ENCODE peak calls at places on chromosome 22, in six cellular contexts. C is SK-N-SH, S is HepG2, V is K562, X is H1, T is GM12878. A is an unnamed sample.

GRCh38 chr22:46209262-46209661 is 40.8 kb downstream of the CDPF1 start:
- DNase-seq in C (no peak), S (no peak), V (no peak), X (no peak), T (no peak), A (no peak)

GRCh38 chr22:46150615-46151423 is 493 bp downstream of the PPARA start:
- DNase-seq in C (peak), S (no peak), V (peak), X (peak), T (no peak), A (peak)

GRCh38 chr22:21839765-21840140 is 27.7 kb downstream of the MAPK1 start:
- DNase-seq in C (no peak), S (no peak), V (no peak), X (no peak), T (no peak), A (no peak)

GRCh38 chr22:45718391-45718790 is 46.8 kb downstream of the ATXN10 start:
- DNase-seq in C (no peak), S (no peak), V (no peak), X (no peak), T (no peak), A (no peak)

GRCh38 chr22:39917776-39918493 is 17.1 kb downstream of the GRAP2 start:
- DNase-seq in C (peak), S (no peak), V (no peak), X (no peak), T (no peak), A (no peak)

GRCh38 chr22:45968751-45969413 is 8.1 kb downstream of the WNT7B start:
- DNase-seq in C (peak), S (no peak), V (no peak), X (no peak), T (no peak), A (no peak)

GRCh38 chr22:50403701-50404101 is 60.6 kb downstream of the PPP6R2 start:
- DNase-seq in C (peak), S (no peak), V (no peak), X (no peak), T (no peak), A (no peak)

GRCh38 chr22:46696225-46696518 is 41.9 kb downstream of the CERK start:
- DNase-seq in C (peak), S (no peak), V (no peak), X (no peak), T (no peak), A (no peak)

GRCh38 chr22:25368271-25368670 is 148.8 kb downstream of the CRYBB2 start:
- DNase-seq in C (no peak), S (no peak), V (no peak), X (no peak), T (no peak), A (no peak)

GRCh38 chr22:46546466-46547178 is 9.2 kb upstream of the CELSR1 start:
- DNase-seq in C (no peak), S (no peak), V (no peak), X (no peak), T (no peak), A (no peak)

GRCh38 chr22:31342389-31343125 is 3.6 kb downstream of the PATZ1 start:
- DNase-seq in C (no peak), S (no peak), V (no peak), X (no peak), T (no peak), A (no peak)

GRCh38 chr22:20887375-20887774 is 28.6 kb downstream of the SNAP29 start:
- DNase-seq in C (peak), S (no peak), V (peak), X (no peak), T (no peak), A (no peak)

GRCh38 chr22:46119729-46120419 is 30.5 kb upstream of the PPARA start:
- DNase-seq in C (no peak), S (no peak), V (peak), X (no peak), T (no peak), A (no peak)

GRCh38 chr22:19406846-19407245 is 24.7 kb downstream of the HIRA start:
- DNase-seq in C (no peak), S (no peak), V (no peak), X (no peak), T (no peak), A (no peak)

GRCh38 chr22:49201046-49201970 is 626.4 kb downstream of the BRD1 start:
- DNase-seq in C (no peak), S (no peak), V (no peak), X (peak), T (no peak), A (no peak)

GRCh38 chr22:49838771-49839717 is 11.4 kb upstream of the BRD1 start:
- DNase-seq in C (no peak), S (no peak), V (no peak), X (peak), T (peak), A (no peak)

GRCh38 chr22:39332441-39333064 is 13.1 kb upstream of the RPL3 start:
- DNase-seq in C (no peak), S (no peak), V (no peak), X (no peak), T (peak), A (no peak)

GRCh38 chr22:46881373-46882118 is 119.1 kb downstream of the TBC1D22A start:
- DNase-seq in C (no peak), S (no peak), V (no peak), X (no peak), T (no peak), A (no peak)

GRCh38 chr22:49574205-49574604 is 253.5 kb downstream of the BRD1 start:
- DNase-seq in C (peak), S (no peak), V (no peak), X (no peak), T (no peak), A (no peak)

GRCh38 chr22:22877523-22878210 is 9.9 kb upstream of the IGLL5 start:
- DNase-seq in C (peak), S (peak), V (no peak), X (peak), T (no peak), A (no peak)

GRCh38 chr22:24894220-24894975 is 52.1 kb downstream of the LHFPL7 start:
- DNase-seq in C (peak), S (peak), V (no peak), X (no peak), T (no peak), A (peak)

GRCh38 chr22:19984201-19984753 is 32.3 kb downstream of the ARVCF start:
- DNase-seq in C (no peak), S (no peak), V (peak), X (no peak), T (no peak), A (no peak)

GRCh38 chr22:27745154-27745553 is 56.4 kb downstream of the MN1 start:
- DNase-seq in C (no peak), S (no peak), V (no peak), X (no peak), T (no peak), A (no peak)

GRCh38 chr22:46526484-46526839 is 11.0 kb downstream of the CELSR1 start:
- DNase-seq in C (no peak), S (no peak), V (no peak), X (no peak), T (no peak), A (no peak)

GRCh38 chr22:36243996-36244395 is 4.7 kb upstream of the APOL2 start:
- DNase-seq in C (no peak), S (no peak), V (no peak), X (no peak), T (no peak), A (no peak)
- H3K27ac ChIP-seq in C (no peak), S (no peak), V (no peak), X (no peak), T (no peak), A (no peak)

DNA sequence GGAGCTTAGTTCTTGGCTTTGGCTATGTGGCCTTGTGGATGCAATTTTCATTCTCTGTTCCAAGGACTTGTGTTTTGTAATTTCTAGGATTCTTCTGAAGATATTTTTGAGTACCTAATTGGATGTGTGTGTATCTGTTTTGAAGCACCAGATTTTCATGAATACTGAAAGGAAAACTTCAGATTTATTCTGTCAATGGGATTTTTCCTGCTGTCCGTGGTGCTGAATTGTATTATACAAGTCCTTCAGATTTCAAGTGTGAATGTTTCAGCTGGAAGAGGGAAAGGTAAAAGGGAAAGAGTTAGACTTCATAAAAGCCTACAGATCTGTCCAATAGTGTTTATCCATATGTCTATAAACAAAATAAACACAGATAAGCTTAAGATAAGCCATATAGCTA is 18.2 kb upstream of the SYN3 start:
- DNase-seq in C (no peak), S (no peak), V (no peak), X (no peak), T (no peak), A (no peak)
- TF ChIP-seq GABPA in C (no peak), S (no peak), V (no peak), X (no peak), T (no peak), A (no peak)

DNA sequence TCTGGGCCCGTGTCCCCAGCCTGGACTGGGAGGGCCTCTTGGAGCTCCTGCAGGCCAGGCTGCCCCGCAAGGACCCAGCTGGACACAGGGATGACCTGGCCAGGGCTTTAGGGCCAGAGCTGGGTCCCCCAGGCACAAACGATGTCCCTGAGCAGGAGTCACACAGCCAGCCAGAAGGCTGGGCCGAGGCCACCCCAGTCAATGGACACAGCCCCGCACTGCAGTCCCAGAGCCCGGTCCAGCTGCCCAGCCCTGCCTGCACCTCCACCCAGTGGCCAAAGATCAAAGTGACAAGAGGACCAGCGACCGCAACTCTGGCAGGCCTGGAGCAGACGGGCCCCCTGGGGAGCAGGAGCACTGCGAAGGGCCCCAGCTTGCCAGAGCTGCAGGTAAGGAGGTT is 38.2 kb downstream of the TRIOBP start:
- DNase-seq in C (peak), S (peak), V (peak), X (peak), T (no peak), A (no peak)
- TF ChIP-seq CTCF in C (peak), S (peak), V (peak), X (peak), T (no peak), A (no peak)

GRCh38 chr22:42439021-42439420 is 6.8 kb upstream of the NFAM1 start:
- DNase-seq in C (no peak), S (no peak), V (no peak), X (no peak), T (no peak), A (no peak)
- H3K27ac ChIP-seq in C (no peak), S (no peak), V (no peak), X (no peak), T (peak), A (no peak)

DNA sequence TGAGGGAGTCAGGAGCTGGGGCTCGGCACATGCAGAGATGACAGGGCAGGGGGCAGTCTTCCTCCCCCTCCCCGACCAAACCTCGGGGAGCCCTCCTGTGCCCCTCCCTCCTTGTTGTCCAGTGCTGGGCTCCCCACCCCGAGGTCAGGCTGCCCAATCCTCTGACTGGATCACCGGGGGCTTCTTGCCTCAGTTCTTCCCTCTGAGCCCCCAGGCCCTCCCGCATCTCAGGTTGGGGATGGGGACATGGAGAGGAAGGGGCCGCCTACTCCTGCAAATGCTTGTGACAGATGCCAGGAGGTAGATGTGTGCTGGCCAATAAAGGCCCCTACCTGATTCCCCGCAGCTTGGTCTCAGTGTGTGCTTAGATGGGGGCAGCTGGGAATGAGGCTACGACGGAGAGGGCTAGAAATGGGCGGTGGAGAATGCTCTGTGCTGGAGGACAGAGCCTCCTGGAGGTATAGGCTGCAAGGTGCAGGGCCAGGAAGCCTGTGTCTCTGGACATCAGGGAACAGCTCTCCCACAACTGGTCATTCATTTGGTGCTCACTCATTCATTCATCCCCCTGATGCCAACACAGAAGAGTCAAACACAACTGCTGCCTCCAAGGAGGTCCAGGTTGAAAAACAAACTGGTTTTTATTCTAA is 8.4 kb downstream of the RHBDD3 start:
- DNase-seq in C (peak), S (no peak), V (no peak), X (no peak), T (no peak), A (no peak)
- TF ChIP-seq GABPA in C (no peak), S (no peak), V (no peak), X (no peak), T (no peak), A (no peak)

DNA sequence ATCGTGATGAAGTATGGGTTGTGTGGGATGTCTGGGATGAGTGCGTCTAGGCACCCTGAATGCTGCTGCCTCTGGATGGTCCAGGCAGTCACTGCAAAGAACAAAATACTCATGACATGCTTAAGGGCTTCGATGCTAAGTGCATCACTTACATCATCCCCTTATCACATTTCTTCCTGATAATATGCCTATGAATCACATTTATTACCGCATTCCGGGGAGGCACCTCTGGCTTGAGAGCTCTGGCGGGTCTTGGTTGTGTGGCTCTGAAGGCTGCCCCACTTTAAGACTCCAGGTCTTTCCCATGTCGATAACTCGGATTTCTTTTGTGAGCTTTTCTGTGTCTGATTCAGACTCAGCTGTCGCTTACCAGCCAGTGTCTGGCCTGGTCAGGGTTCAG is 1126.4 kb downstream of the TBC1D22A start:
- DNase-seq in C (no peak), S (no peak), V (no peak), X (no peak), T (no peak), A (no peak)
- TF ChIP-seq CTCF in C (no peak), S (no peak), V (no peak), X (no peak), T (no peak), A (no peak)